ENCODE peak calls at places on chromosomes 12 and 14, in eight cellular contexts. D is COLO829; U is GM06990; B is lower lobe of right lung; S is C1 segment of cervical spinal cord; L is Peyer's patch; Q is activated T-cell treated with anti-CD3 and anti-CD28 coated beads, Interleukin-2, amount 50 U/mL, for 72 hours; Z is RKO. Y is an unnamed sample.

GRCh38 chr12:110661337-110661972 is 27.5 kb downstream of the HVCN1 start:
- DNase-seq in D (no peak), Q (peak; percentile 68), L (peak; percentile 88), U (peak; percentile 88), B (peak; percentile 61), Z (no peak), S (no peak), Y (no peak)

GRCh38 chr12:65609359-65609771 is 214.9 kb upstream of the HMGA2 start:
- DNase-seq in U (no peak), S (no peak), Z (peak; percentile 48), B (no peak), L (no peak), Q (no peak), D (peak; percentile 45), Y (peak; percentile 41)

GRCh38 chr14:103511022-103511693 is 11.5 kb downstream of the CKB start:
- DNase-seq in L (no peak), B (peak; percentile 27), S (no peak), Z (no peak), Q (no peak), D (no peak), U (no peak), Y (no peak)

GRCh38 chr14:31154956-31155355 is 52.6 kb downstream of the HECTD1 start:
- DNase-seq in B (no peak), D (no peak), S (no peak), U (no peak), L (no peak), Q (no peak), Z (no peak), Y (no peak)

GRCh38 chr14:106513302-106513701 is 986.9 kb downstream of the TMEM121 start:
- DNase-seq in L (no peak), Q (no peak), S (no peak), B (no peak), D (no peak), Z (no peak), U (no peak), Y (no peak)

GRCh38 chr12:95880895-95881294 is 22.1 kb downstream of the SNRPF start:
- DNase-seq in L (no peak), S (no peak), D (no peak), B (no peak), U (no peak), Z (no peak), Q (no peak), Y (no peak)

GRCh38 chr12:53064613-53065415 is 14.4 kb downstream of the SPRYD3 start:
- DNase-seq in Q (no peak), U (no peak), B (no peak), Z (no peak), D (no peak), L (no peak), S (no peak), Y (no peak)

GRCh38 chr12:15757553-15758255 is 31.5 kb downstream of the EPS8 start:
- DNase-seq in U (no peak), D (no peak), L (no peak), Z (peak; percentile 84), Q (no peak), B (no peak), S (no peak), Y (peak; percentile 98)

GRCh38 chr14:33839193-33840076 is 111.4 kb downstream of the EGLN3 start:
- DNase-seq in L (no peak), U (no peak), S (peak; percentile 10), D (peak; percentile 65), B (peak; percentile 45), Q (peak; percentile 50), Z (peak; percentile 42), Y (peak; percentile 37)

GRCh38 chr12:121139301-121139700 is 6.6 kb downstream of the P2RX7 start:
- DNase-seq in Z (no peak), U (no peak), B (no peak), Q (no peak), S (peak; percentile 28), D (no peak), L (no peak), Y (no peak)

GRCh38 chr14:91297081-91297711 is 52.7 kb upstream of the GPR68 start:
- DNase-seq in L (no peak), B (peak; percentile 21), Z (no peak), S (no peak), U (no peak), D (no peak), Q (no peak), Y (no peak)

GRCh38 chr12:1220127-1221092 is 229.4 kb downstream of the ERC1 start:
- DNase-seq in L (no peak), Q (no peak), S (no peak), U (no peak), D (no peak), Z (no peak), B (no peak), Y (no peak)

GRCh38 chr12:39619660-39620433 is at the start of gene ABCD2:
- DNase-seq in Q (peak; percentile 82), L (peak; percentile 70), D (peak; percentile 40), B (peak; percentile 43), Z (peak; percentile 77), U (peak; percentile 76), S (peak; percentile 72), Y (peak; percentile 85)

GRCh38 chr14:100236873-100237272 is 2.1 kb upstream of the YY1 start:
- DNase-seq in S (no peak), Q (no peak), D (no peak), L (no peak), Z (no peak), U (no peak), B (no peak), Y (no peak)

GRCh38 chr12:102454808-102455760 is 25.3 kb downstream of the IGF1 start:
- DNase-seq in L (no peak), Z (no peak), D (no peak), Q (no peak), S (no peak), B (peak; percentile 45), U (no peak), Y (no peak)

GRCh38 chr12:32501835-32502333 is 102.5 kb downstream of the FGD4 start:
- DNase-seq in S (peak; percentile 40), B (no peak), Q (no peak), Z (no peak), L (no peak), U (no peak), D (peak; percentile 93), Y (peak; percentile 91)

GRCh38 chr12:42859612-42860011 is 270.1 kb upstream of the PRICKLE1 start:
- DNase-seq in L (no peak), Q (no peak), D (peak; percentile 78), S (no peak), B (no peak), Z (no peak), U (no peak), Y (no peak)

GRCh38 chr12:92324849-92325500 is 179.3 kb upstream of the BTG1 start:
- DNase-seq in D (no peak), Z (no peak), Q (no peak), L (no peak), B (no peak), S (no peak), U (no peak), Y (no peak)